ENCODE peak calls at places on chromosomes 12 and 14, in four cellular contexts. G is KBM-7, A is frontal cortex, M is NCI-H226. H is an unnamed sample.

GRCh38 chr12:132067182-132067581 is 76.9 kb downstream of the DDX51 start:
- DNase-seq in G (no peak), A (no peak), M (no peak), H (no peak)

GRCh38 chr12:121916719-121917118 is 1.7 kb upstream of the CFAP251 start:
- DNase-seq in G (peak), A (no peak), M (no peak), H (peak)

GRCh38 chr14:51022769-51023168 is 72.1 kb downstream of the TRIM9 start:
- DNase-seq in G (no peak), A (no peak), M (no peak), H (no peak)

GRCh38 chr12:1355396-1355795 is 239.0 kb downstream of the FBXL14 start:
- DNase-seq in G (no peak), A (no peak), M (no peak), H (no peak)

GRCh38 chr14:101399737-101400517 is 161.4 kb upstream of the DIO3 start:
- DNase-seq in G (no peak), A (no peak), M (no peak), H (no peak)

GRCh38 chr12:43805857-43806736 is at the start of gene TWF1:
- DNase-seq in G (peak), A (peak), M (peak), H (peak)

GRCh38 chr14:68676511-68676943 is 116.3 kb downstream of the ZFP36L1 start:
- DNase-seq in G (no peak), A (no peak), M (no peak), H (no peak)

GRCh38 chr14:61695695-61696527 is 598 bp downstream of the HIF1A start:
- DNase-seq in G (peak), A (peak), M (peak), H (peak)

GRCh38 chr14:90644882-90645281 is 171.3 kb downstream of the TTC7B start:
- DNase-seq in G (peak), A (no peak), M (peak), H (no peak)

GRCh38 chr14:36856095-36856878 is 194.6 kb downstream of the PAX9 start:
- DNase-seq in G (no peak), A (no peak), M (no peak), H (no peak)

GRCh38 chr14:32698831-32699230 is 239.8 kb upstream of the NPAS3 start:
- DNase-seq in G (no peak), A (no peak), M (peak), H (no peak)

GRCh38 chr12:124626841-124627502 is 59.6 kb upstream of the NCOR2 start:
- DNase-seq in G (no peak), A (no peak), M (no peak), H (peak)

H was measured in MG63.